ENCODE peak calls at places on chromosome 11, in ten cellular contexts. I, G, H, J, Q, B, N, V, X and T are unnamed samples.

GRCh38 chr11:1928038-1928890 is 8.8 kb downstream of the TNNT3 start:
- DNase-seq in H (no peak), B (no peak), G (no peak), N (peak; percentile 12), Q (no peak), I (no peak), X (no peak), V (no peak), J (peak; percentile 89), T (no peak)

GRCh38 chr11:111260761-111261160 is 15.2 kb downstream of the POU2AF2 start:
- DNase-seq in G (no peak), J (no peak), B (no peak), X (peak; percentile 49), I (no peak), Q (no peak), H (no peak), N (no peak), V (no peak), T (no peak)

GRCh38 chr11:9774591-9775392 is 110.9 kb downstream of the SWAP70 start:
- DNase-seq in V (no peak), B (no peak), I (no peak), X (peak; percentile 80), G (no peak), Q (no peak), N (no peak), H (peak; percentile 75), J (no peak), T (peak; percentile 20)

GRCh38 chr11:45182902-45183301 is 36.5 kb downstream of the PRDM11 start:
- DNase-seq in Q (peak; percentile 58), I (no peak), X (peak; percentile 47), G (peak; percentile 50), H (peak; percentile 30), N (no peak), B (no peak), V (no peak), J (peak; percentile 70), T (peak; percentile 58)

GRCh38 chr11:63343130-63343529 is 26.5 kb upstream of the SLC22A9 start:
- DNase-seq in I (no peak), J (no peak), Q (no peak), B (no peak), V (no peak), G (no peak), N (no peak), H (no peak), X (no peak), T (no peak)

GRCh38 chr11:8056810-8057463 is 24.1 kb upstream of the TUB start:
- DNase-seq in X (peak; percentile 95), I (no peak), H (no peak), V (no peak), G (no peak), N (no peak), B (no peak), J (no peak), Q (no peak), T (no peak)

GRCh38 chr11:117823294-117823940 is 1.1 kb downstream of the FXYD2 start:
- DNase-seq in N (peak; percentile 27), I (no peak), Q (peak; percentile 44), G (no peak), X (no peak), V (no peak), H (no peak), J (peak; percentile 85), B (no peak), T (no peak)

GRCh38 chr11:79525257-79525656 is 84.4 kb upstream of the TENM4 start:
- DNase-seq in Q (no peak), G (no peak), V (no peak), X (no peak), I (no peak), H (peak; percentile 55), N (no peak), B (no peak), J (no peak), T (no peak)

GRCh38 chr11:61163714-61164609 is 2.7 kb upstream of the VPS37C start:
- DNase-seq in Q (no peak), N (no peak), B (no peak), X (no peak), V (no peak), H (no peak), I (no peak), G (no peak), J (no peak), T (no peak)

GRCh38 chr11:75820636-75821035 is 5.6 kb downstream of the UVRAG start:
- DNase-seq in X (peak; percentile 64), J (no peak), Q (no peak), G (no peak), I (no peak), V (no peak), B (no peak), N (no peak), H (no peak), T (no peak)

GRCh38 chr11:78666675-78667129 is 92.0 kb upstream of the NARS2 start:
- DNase-seq in X (peak; percentile 72), N (no peak), Q (no peak), J (no peak), G (no peak), I (no peak), H (no peak), V (no peak), B (no peak), T (no peak)

GRCh38 chr11:130531061-130531460 is 82.6 kb downstream of the ADAMTS15 start:
- DNase-seq in V (no peak), X (peak; percentile 12), H (no peak), G (no peak), J (no peak), Q (no peak), I (no peak), B (no peak), N (no peak), T (no peak)

GRCh38 chr11:40293655-40294342 is 1165.7 kb downstream of the LRRC4C start:
- DNase-seq in N (peak; percentile 79), I (peak; percentile 59), G (peak; percentile 39), X (peak; percentile 86), B (peak; percentile 26), H (peak; percentile 75), V (peak; percentile 87), Q (peak; percentile 85), J (peak; percentile 85), T (peak; percentile 82)

GRCh38 chr11:120217941-120218694 is 7.3 kb downstream of the OAF start:
- DNase-seq in X (no peak), I (no peak), J (no peak), V (no peak), B (no peak), H (no peak), Q (no peak), G (no peak), N (no peak), T (no peak)

GRCh38 chr11:66459138-66459778 is 7.4 kb upstream of the PELI3 start:
- DNase-seq in N (no peak), V (no peak), B (no peak), Q (no peak), J (no peak), H (no peak), G (no peak), I (no peak), X (no peak), T (no peak)

GRCh38 chr11:69958308-69958707 is 119.8 kb upstream of the ANO1 start:
- DNase-seq in N (no peak), X (no peak), H (peak; percentile 28), Q (no peak), G (no peak), V (no peak), I (no peak), B (no peak), J (no peak), T (no peak)

GRCh38 chr11:83540112-83540675 is 254.0 kb upstream of the CCDC90B start:
- DNase-seq in V (no peak), J (no peak), Q (no peak), G (no peak), X (no peak), N (no peak), H (no peak), I (no peak), B (no peak), T (no peak)